ENCODE peak calls at places on chromosome 1, in ten cellular contexts. R is GM10248, G is right lobe of liver, L is HFFc6, C is sigmoid colon, X is IMR-90, I is astrocyte of the cerebellum, P is thoracic aorta, F is astrocyte of the spinal cord, K is body of pancreas. O is an unnamed sample.

GRCh38 chr1:33683913-33684312 is 180.0 kb upstream of the HMGB4 start:
- DNase-seq in R (no peak), G (no peak), L (peak), C (no peak), X (no peak), I (peak), P (no peak), F (peak), K (no peak), O (no peak)

GRCh38 chr1:44803312-44804095 is 3.3 kb downstream of the PLK3 start:
- DNase-seq in R (no peak), G (no peak), L (no peak), C (peak), X (no peak), I (no peak), P (no peak), F (no peak), K (no peak), O (no peak)

GRCh38 chr1:73635021-73635420 is 563.0 kb downstream of the LRRIQ3 start:
- DNase-seq in R (no peak), G (no peak), L (no peak), C (no peak), X (no peak), I (no peak), P (no peak), F (no peak), K (no peak), O (no peak)

GRCh38 chr1:108559215-108560142 is at the start of gene EEIG2:
- DNase-seq in R (peak), G (peak), L (peak), C (peak), X (peak), I (peak), P (peak), F (peak), K (peak), O (peak)

GRCh38 chr1:15168479-15168878 is 14.9 kb downstream of the TMEM51 start:
- DNase-seq in R (no peak), G (no peak), L (peak), C (no peak), X (peak), I (no peak), P (no peak), F (peak), K (peak), O (no peak)

GRCh38 chr1:167107456-167107855 is 13.6 kb downstream of the STYXL2 start:
- DNase-seq in R (no peak), G (no peak), L (no peak), C (no peak), X (no peak), I (no peak), P (no peak), F (peak), K (no peak), O (no peak)

GRCh38 chr1:94299627-94300552 is 62.5 kb upstream of the ARHGAP29 start:
- DNase-seq in R (no peak), G (no peak), L (peak), C (no peak), X (peak), I (peak), P (no peak), F (peak), K (no peak), O (no peak)

GRCh38 chr1:98794196-98794886 is 132.8 kb downstream of the SNX7 start:
- DNase-seq in R (peak), G (no peak), L (peak), C (no peak), X (peak), I (peak), P (no peak), F (peak), K (peak), O (peak)

GRCh38 chr1:26318338-26319064 is 743 bp downstream of the CD52 start:
- DNase-seq in R (peak), G (no peak), L (no peak), C (peak), X (no peak), I (no peak), P (no peak), F (no peak), K (no peak), O (peak)

GRCh38 chr1:145879775-145880174 is 5.9 kb downstream of the ANKRD35 start:
- DNase-seq in R (no peak), G (no peak), L (no peak), C (no peak), X (no peak), I (no peak), P (no peak), F (no peak), K (no peak), O (no peak)

GRCh38 chr1:6181347-6181770 is 1.2 kb upstream of the CHD5 start:
- DNase-seq in R (no peak), G (no peak), L (no peak), C (no peak), X (no peak), I (no peak), P (no peak), F (no peak), K (no peak), O (no peak)

GRCh38 chr1:6185635-6186382 is 5.7 kb upstream of the CHD5 start:
- DNase-seq in R (no peak), G (no peak), L (peak), C (no peak), X (peak), I (no peak), P (no peak), F (peak), K (no peak), O (peak)

GRCh38 chr1:6184083-6184783 is 4.1 kb upstream of the CHD5 start:
- DNase-seq in R (no peak), G (no peak), L (no peak), C (no peak), X (no peak), I (no peak), P (no peak), F (no peak), K (no peak), O (no peak)

GRCh38 chr1:6185151-6185550 is 5.0 kb upstream of the CHD5 start:
- DNase-seq in R (no peak), G (no peak), L (peak), C (no peak), X (peak), I (peak), P (no peak), F (peak), K (no peak), O (no peak)

GRCh38 chr1:6183520-6183989 is 3.4 kb upstream of the CHD5 start:
- DNase-seq in R (no peak), G (no peak), L (peak), C (no peak), X (peak), I (no peak), P (no peak), F (no peak), K (no peak), O (no peak)
- TF ChIP-seq CTCF in R (no peak), G (no peak), L (no peak), C (no peak), X (no peak), I (no peak), P (no peak), F (no peak), K (no peak), O (no peak)

GRCh38 chr1:226611301-226611700 is 62.7 kb downstream of the STUM start:
- DNase-seq in R (no peak), G (no peak), L (no peak), C (peak), X (no peak), I (no peak), P (no peak), F (no peak), K (no peak), O (no peak)
- TF ChIP-seq CTCF in R (no peak), G (no peak), L (no peak), C (no peak), X (no peak), I (no peak), P (no peak), F (no peak), K (no peak), O (no peak)

GRCh38 chr1:245516178-245516829 is 361.5 kb downstream of the KIF26B start:
- DNase-seq in R (no peak), G (no peak), L (no peak), C (no peak), X (peak), I (peak), P (no peak), F (peak), K (no peak), O (no peak)
- TF ChIP-seq CTCF in R (no peak), G (no peak), L (peak), C (no peak), X (peak), I (peak), P (no peak), F (peak), K (no peak), O (no peak)

GRCh38 chr1:1946540-1946939 is 27.5 kb upstream of the TMEM52 start:
- DNase-seq in R (no peak), G (no peak), L (no peak), C (no peak), X (peak), I (no peak), P (no peak), F (no peak), K (peak), O (no peak)

GRCh38 chr1:1950940-1951339 is 31.9 kb upstream of the TMEM52 start:
- DNase-seq in R (no peak), G (no peak), L (no peak), C (no peak), X (no peak), I (no peak), P (no peak), F (no peak), K (no peak), O (no peak)

GRCh38 chr1:1945782-1946393 is 26.8 kb upstream of the TMEM52 start:
- DNase-seq in R (no peak), G (no peak), L (no peak), C (no peak), X (no peak), I (no peak), P (no peak), F (no peak), K (no peak), O (no peak)

GRCh38 chr1:1947493-1947892 is 28.4 kb upstream of the TMEM52 start:
- DNase-seq in R (no peak), G (peak), L (no peak), C (no peak), X (no peak), I (no peak), P (no peak), F (no peak), K (no peak), O (no peak)

DNA sequence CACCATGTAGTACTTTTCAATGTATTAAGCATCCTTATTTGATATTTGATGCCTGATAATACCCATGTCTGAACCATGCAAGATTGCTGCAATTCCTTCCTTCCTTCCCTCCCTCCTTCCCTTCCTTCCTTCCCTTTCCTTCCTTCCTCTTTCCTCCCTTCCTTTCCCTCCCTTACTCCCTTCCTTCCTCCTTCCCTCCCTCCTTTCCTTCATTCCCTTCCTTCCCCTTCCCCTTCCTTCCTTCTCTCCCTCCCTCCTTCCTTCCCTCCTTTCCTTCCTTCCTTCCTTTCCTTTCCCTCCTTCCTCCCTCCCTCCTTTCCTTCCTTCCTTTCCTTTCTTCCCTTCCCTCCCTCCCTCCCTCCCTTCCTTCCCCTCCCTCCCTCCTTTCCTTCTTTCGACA is 29.7 kb upstream of the TMEM52 start:
- DNase-seq in R (no peak), G (no peak), L (no peak), C (no peak), X (no peak), I (no peak), P (no peak), F (no peak), K (no peak), O (no peak)
- TF ChIP-seq CTCF in R (no peak), G (no peak), L (no peak), C (no peak), X (no peak), I (no peak), P (no peak), F (no peak), K (no peak), O (no peak)

GRCh38 chr1:65703853-65704252 is 88.8 kb upstream of the PDE4B start:
- DNase-seq in R (no peak), G (no peak), L (no peak), C (no peak), X (no peak), I (no peak), P (no peak), F (no peak), K (no peak), O (no peak)
- TF ChIP-seq CTCF in R (no peak), G (no peak), L (no peak), C (no peak), X (no peak), I (no peak), P (no peak), F (no peak), K (no peak), O (no peak)

GRCh38 chr1:113057006-113057405 is 16.0 kb upstream of the LRIG2 start:
- DNase-seq in R (no peak), G (no peak), L (no peak), C (no peak), X (no peak), I (no peak), P (no peak), F (no peak), K (no peak), O (no peak)
- TF ChIP-seq CTCF in R (no peak), G (no peak), L (no peak), C (no peak), X (no peak), I (no peak), P (no peak), F (no peak), K (no peak), O (no peak)

DNA sequence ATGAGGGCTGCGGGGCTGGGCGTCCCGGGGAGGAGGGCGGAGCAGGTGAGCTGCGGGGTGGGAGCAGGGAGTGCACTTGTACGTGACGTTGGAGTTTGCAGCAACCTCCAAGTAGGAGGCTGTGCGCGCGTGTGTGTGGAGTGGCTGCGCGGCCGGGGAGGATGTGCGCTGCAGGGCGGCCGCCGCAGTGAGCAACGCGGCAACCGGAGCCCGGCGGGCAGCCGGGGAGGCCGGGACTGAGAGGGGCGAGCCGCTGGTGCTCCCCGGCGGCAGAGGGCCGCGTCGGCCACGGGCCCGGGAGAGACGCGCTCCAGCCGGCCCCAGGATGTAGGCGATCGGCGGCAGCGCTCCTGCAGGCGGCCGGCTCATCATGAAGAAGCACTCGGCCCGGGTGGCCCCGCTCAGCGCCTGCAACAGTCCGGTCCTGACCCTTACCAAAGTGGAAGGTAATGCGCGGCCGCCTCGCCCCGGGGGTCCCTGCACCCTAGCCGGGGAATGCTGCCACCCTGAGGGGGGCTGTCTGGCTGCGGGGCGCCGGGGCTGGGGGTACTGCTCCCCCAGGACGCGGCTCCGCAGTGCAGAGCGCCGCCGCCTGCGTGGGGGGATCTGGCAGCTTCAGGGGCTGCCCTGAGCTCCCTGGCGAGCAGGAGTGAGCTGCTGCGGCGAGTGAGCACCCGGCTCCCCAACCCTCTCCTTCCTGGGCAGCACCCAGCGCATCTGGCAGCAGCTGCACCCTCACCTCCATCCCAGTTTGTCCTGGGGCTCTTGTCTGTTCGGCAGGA is 158.9 kb upstream of the COA6 start:
- DNase-seq in R (peak), G (peak), L (no peak), C (peak), X (peak), I (no peak), P (no peak), F (peak), K (peak), O (peak)
- TF ChIP-seq CTCF in R (no peak), G (no peak), L (no peak), C (no peak), X (no peak), I (peak), P (no peak), F (no peak), K (no peak), O (no peak)

GRCh38 chr1:91018006-91018405 is 3.8 kb downstream of the ZNF644 start:
- DNase-seq in R (no peak), G (no peak), L (no peak), C (no peak), X (no peak), I (no peak), P (no peak), F (no peak), K (no peak), O (no peak)
- TF ChIP-seq CTCF in R (peak), G (peak), L (peak), C (peak), X (peak), I (peak), P (no peak), F (peak), K (no peak), O (no peak)